ENCODE peak calls at places on chromosomes 3 and 15, in eight cellular contexts. Q is MM.1S, F is Panc1, T is fibroblast of the aortic adventitia, W is cardiac muscle cell, U is heart right ventricle, X is astrocyte of the spinal cord, O is A549. C is an unnamed sample.

GRCh38 chr15:77974098-77974414 is 103.5 kb downstream of the TBC1D2B start:
- DNase-seq in Q (no peak), F (no peak), T (peak; percentile 52), W (no peak), U (peak; percentile 74), X (peak; percentile 65), O (no peak), C (no peak)

GRCh38 chr3:164912916-164913315 is 165.4 kb downstream of the SI start:
- DNase-seq in Q (no peak), F (no peak), T (no peak), W (no peak), U (no peak), X (no peak), O (no peak), C (no peak)

GRCh38 chr3:36969540-36970432 is 23.1 kb downstream of the EPM2AIP1 start:
- DNase-seq in Q (no peak), F (no peak), T (peak; percentile 63), W (peak; percentile 91), U (no peak), X (peak; percentile 45), O (peak; percentile 46), C (peak; percentile 87)

GRCh38 chr3:114660124-114660523 is 366.3 kb downstream of the TIGIT start:
- DNase-seq in Q (no peak), F (no peak), T (peak; percentile 80), W (no peak), U (peak; percentile 20), X (peak; percentile 92), O (no peak), C (no peak)

GRCh38 chr3:196207833-196208607 is 3.2 kb downstream of the ZDHHC19 start:
- DNase-seq in Q (no peak), F (no peak), T (no peak), W (peak; percentile 57), U (no peak), X (no peak), O (peak; percentile 57), C (peak; percentile 38)

GRCh38 chr3:100600181-100601042 is 9.0 kb upstream of the ADGRG7 start:
- DNase-seq in Q (peak; percentile 34), F (no peak), T (no peak), W (no peak), U (no peak), X (no peak), O (peak; percentile 4), C (peak; percentile 51)

GRCh38 chr3:57700737-57701136 is 7.9 kb upstream of the DENND6A start:
- DNase-seq in Q (no peak), F (no peak), T (no peak), W (no peak), U (no peak), X (no peak), O (no peak), C (no peak)

GRCh38 chr3:73999501-73999900 is 374.8 kb upstream of the PDZRN3 start:
- DNase-seq in Q (no peak), F (no peak), T (no peak), W (no peak), U (no peak), X (no peak), O (no peak), C (no peak)

GRCh38 chr3:180683816-180684215 is 4.5 kb upstream of the CCDC39 start:
- DNase-seq in Q (no peak), F (no peak), T (no peak), W (no peak), U (no peak), X (no peak), O (no peak), C (no peak)

GRCh38 chr3:2354702-2355101 is 256.0 kb downstream of the CNTN4 start:
- DNase-seq in Q (no peak), F (no peak), T (peak; percentile 11), W (peak; percentile 54), U (no peak), X (peak; percentile 50), O (peak; percentile 1), C (no peak)

GRCh38 chr15:85333132-85333831 is 47.1 kb upstream of the AKAP13 start:
- DNase-seq in Q (no peak), F (no peak), T (peak; percentile 98), W (no peak), U (no peak), X (peak; percentile 91), O (no peak), C (no peak)

GRCh38 chr3:31851278-31851677 is 129.8 kb downstream of the OSBPL10 start:
- DNase-seq in Q (no peak), F (no peak), T (no peak), W (no peak), U (no peak), X (no peak), O (no peak), C (no peak)

GRCh38 chr3:12486001-12486400 is 1.7 kb downstream of the TSEN2 start:
- DNase-seq in Q (no peak), F (no peak), T (no peak), W (no peak), U (no peak), X (no peak), O (no peak), C (no peak)

GRCh38 chr3:12484198-12484982 is at the start of gene TSEN2:
- DNase-seq in Q (peak; percentile 98), F (peak; percentile 66), T (peak; percentile 92), W (peak; percentile 97), U (peak; percentile 97), X (peak; percentile 96), O (peak; percentile 95), C (peak; percentile 93)

GRCh38 chr3:12483872-12484197 is 445 bp upstream of the TSEN2 start:
- DNase-seq in Q (no peak), F (no peak), T (no peak), W (no peak), U (no peak), X (no peak), O (no peak), C (no peak)

GRCh38 chr3:12484983-12485327 is 675 bp downstream of the TSEN2 start:
- DNase-seq in Q (no peak), F (no peak), T (no peak), W (no peak), U (no peak), X (no peak), O (no peak), C (no peak)

GRCh38 chr3:12483364-12483763 is 916 bp upstream of the TSEN2 start:
- DNase-seq in Q (no peak), F (no peak), T (peak; percentile 21), W (no peak), U (no peak), X (no peak), O (no peak), C (no peak)
- H3K4me3 ChIP-seq in Q (peak overlapping the region; percentile 68), F (peak overlapping the region; percentile 84), T (no peak overlapping the region), W (peak overlapping the region; percentile 59), U (no peak overlapping the region), X (peak overlapping the region; percentile 66), O (peak overlapping the region; percentile 81), C (peak overlapping the region; percentile 46)

DNA sequence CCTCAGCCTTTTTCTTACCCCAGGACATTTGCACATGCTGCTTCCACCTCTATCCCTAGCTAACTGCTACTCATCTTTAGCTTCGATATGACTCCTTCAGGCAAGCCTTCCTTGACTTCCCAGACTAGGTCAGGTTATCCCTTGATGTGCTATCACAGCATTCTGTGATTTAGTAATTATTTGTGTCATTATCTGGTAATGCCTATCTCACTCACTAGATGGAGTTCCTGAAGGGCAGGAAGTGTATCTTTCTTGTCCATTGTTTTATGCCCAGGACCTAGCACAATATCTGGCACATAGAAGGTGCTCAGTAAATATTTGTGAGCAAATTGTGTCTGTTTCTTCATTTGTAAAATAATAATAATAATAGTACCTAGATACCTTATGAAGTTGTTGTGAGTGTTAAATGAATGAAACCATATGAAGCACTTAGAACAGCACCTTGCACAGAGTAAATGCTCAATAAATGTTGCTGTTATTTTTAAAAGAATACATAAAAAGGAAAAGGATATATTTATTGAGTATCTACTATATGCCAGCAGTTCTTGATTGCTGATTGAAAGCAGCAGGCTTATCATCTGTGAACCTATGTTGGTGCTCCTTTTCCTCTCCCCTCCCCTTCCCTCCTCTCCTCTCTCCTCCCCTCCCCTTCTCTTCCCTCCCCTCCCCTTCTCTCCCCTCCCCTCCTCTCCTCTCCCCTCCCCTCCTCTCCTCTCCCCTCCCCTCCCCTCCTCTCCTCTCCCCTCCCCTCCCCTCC is 31.5 kb downstream of the SQOR start:
- DNase-seq in Q (no peak), F (no peak), T (no peak), W (no peak), U (no peak), X (no peak), O (no peak), C (no peak)
- TF ChIP-seq CTCF in Q (peak; percentile 10), F (peak; percentile 32), T (peak; percentile 5), W (no peak), U (no peak), X (no peak), O (peak; percentile 4), C (no peak)

DNA sequence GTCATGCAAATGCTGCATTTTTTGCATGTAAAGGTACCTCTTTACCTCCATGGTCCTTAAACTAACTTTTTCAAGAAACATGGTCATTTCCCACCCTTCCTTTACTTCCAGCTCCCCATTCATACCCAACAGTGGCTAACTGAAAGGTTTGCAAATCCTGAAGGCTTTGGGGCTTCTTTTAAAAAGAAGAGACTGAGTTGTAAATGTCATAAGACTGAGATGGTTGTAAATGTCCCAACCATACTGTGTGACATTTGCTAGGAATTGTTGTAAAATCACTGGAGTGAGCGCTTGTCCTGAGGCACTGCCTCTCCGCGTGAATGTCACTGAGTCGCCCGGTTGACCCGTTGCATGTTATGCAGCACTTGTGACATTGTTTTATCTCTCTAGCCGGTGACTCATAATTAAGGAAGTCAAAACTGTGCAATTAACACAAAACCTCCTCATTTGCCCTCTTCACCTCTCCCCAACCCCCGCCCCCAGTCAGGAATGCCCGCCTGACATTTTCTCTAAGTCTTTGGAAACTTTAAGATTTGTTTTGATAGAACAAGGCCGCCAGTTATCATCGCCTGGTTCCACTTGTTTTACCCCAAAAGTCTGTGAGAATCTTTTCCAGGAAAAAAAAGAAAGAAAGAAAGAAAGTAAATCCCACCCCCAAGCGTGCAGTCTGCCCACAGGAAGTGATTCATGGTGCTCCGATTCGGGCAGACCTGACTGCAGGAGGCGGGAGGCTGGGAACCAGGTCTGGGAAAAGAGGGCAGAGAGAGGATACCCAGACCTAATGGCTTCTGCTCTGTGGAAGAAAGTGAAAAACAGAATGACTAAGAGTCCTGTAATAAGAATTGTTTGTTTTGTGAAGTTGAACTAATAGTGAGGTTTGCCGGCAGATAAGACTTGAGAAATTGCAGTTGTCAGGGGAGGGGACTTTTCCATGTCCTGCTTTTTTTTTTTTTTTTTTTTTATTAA is 84.7 kb downstream of the SMAD3 start:
- DNase-seq in Q (no peak), F (peak; percentile 98), T (peak; percentile 99), W (no peak), U (peak; percentile 62), X (peak; percentile 99), O (peak; percentile 98), C (peak; percentile 71)
- H3K4me3 ChIP-seq in Q (no peak overlapping the region), F (no peak overlapping the region), T (peak overlapping the region; percentile 2), W (no peak overlapping the region), U (no peak overlapping the region), X (no peak overlapping the region), O (peak overlapping the region; percentile 24), C (peak overlapping the region; percentile 17)

DNA sequence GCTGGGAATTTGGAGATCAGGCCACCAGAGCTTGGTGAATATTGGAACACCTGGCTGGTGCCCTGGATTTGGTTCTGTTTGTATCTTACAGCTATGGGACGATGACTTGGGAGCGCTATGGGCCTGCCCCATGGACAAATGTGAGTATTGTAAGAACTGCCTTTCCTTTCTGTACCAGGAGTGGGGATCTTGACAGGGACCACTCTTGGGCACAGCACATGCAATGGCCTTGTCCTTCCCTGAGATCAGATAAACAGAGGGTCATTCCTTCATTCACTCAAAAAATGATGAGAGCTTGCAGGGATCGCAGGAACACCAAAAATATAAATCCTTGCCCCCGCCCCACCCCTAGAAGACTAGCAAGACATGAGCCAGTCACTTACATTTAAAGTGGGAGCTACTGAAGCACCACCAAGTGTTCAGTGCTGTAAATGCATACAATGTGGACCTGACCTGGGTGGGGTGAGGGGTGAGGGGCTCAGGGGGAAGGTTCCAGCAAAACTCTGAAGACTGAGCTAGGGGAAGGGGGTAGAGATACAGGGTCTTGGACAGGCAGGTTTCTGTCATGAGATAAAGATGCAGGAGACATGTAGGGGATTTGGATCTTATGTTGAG is 2.7 kb upstream of the CRELD1 start:
- DNase-seq in Q (no peak), F (no peak), T (no peak), W (no peak), U (no peak), X (no peak), O (no peak), C (no peak)
- TF ChIP-seq CTCF in Q (peak; percentile 17), F (peak; percentile 35), T (no peak), W (no peak), U (no peak), X (peak; percentile 5), O (no peak), C (peak; percentile 17)